ENCODE peak calls at places on chromosome 22, in seven cellular contexts. G is stimulated activated CD8-positive, alpha-beta memory T cell treated with anti-CD3 and anti-CD28 coated beads, Interleukin-2, amount 100 ng/mL, for 1 hour; Y is left cardiac atrium; U is substantia nigra; R is ELR; O is nephron progenitor cell; M is NCI-H2081. N is an unnamed sample.
A peak's percentile ranks its signal among the peaks of the same experiment; 100 is the strongest.

GRCh38 chr22:47446331-47446730 is 683.9 kb downstream of the TBC1D22A start:
- DNase-seq in R (no peak), U (no peak), M (no peak), O (no peak), Y (no peak), G (no peak), N (no peak)

GRCh38 chr22:21592422-21592821 is 24.9 kb downstream of the UBE2L3 start:
- DNase-seq in O (no peak), R (no peak), Y (no peak), U (no peak), G (no peak), M (no peak), N (no peak)

GRCh38 chr22:50314455-50315288 is 7.2 kb upstream of the PLXNB2 start:
- DNase-seq in R (no peak), M (no peak), O (peak; percentile 59), Y (peak; percentile 54), G (peak; percentile 54), U (no peak), N (peak; percentile 85)

GRCh38 chr22:16975155-16975885 is 32.7 kb downstream of the GAB4 start:
- DNase-seq in O (no peak), R (no peak), G (no peak), M (no peak), U (no peak), Y (no peak), N (no peak)

GRCh38 chr22:25347752-25348102 is 128.3 kb downstream of the CRYBB2 start:
- DNase-seq in G (no peak), R (no peak), M (no peak), Y (no peak), U (no peak), O (no peak), N (no peak)

GRCh38 chr22:35449829-35450689 is 50.1 kb downstream of the MCM5 start:
- DNase-seq in M (no peak), G (no peak), R (no peak), O (no peak), U (no peak), Y (no peak), N (no peak)

GRCh38 chr22:31343235-31344191 is 2.6 kb downstream of the PATZ1 start:
- DNase-seq in M (peak; percentile 62), O (peak; percentile 63), R (peak; percentile 41), U (no peak), Y (peak; percentile 46), G (no peak), N (no peak)

GRCh38 chr22:24157783-24158170 is 23.5 kb upstream of the SUSD2 start:
- DNase-seq in O (no peak), R (peak; percentile 18), M (no peak), G (no peak), Y (no peak), U (no peak), N (no peak)

GRCh38 chr22:48950151-48950915 is 877.3 kb downstream of the BRD1 start:
- DNase-seq in Y (no peak), R (no peak), O (peak; percentile 45), M (no peak), G (no peak), U (no peak), N (no peak)

GRCh38 chr22:47043835-47044721 is 281.6 kb downstream of the TBC1D22A start:
- DNase-seq in R (peak; percentile 30), O (no peak), G (no peak), M (peak; percentile 66), Y (no peak), U (no peak), N (peak; percentile 37)

GRCh38 chr22:23068096-23068831 is 2.1 kb upstream of the GNAZ start:
- DNase-seq in M (no peak), Y (no peak), U (no peak), R (no peak), O (no peak), G (no peak), N (peak; percentile 35)

GRCh38 chr22:39985383-39986045 is 9.2 kb upstream of the FAM83F start:
- DNase-seq in M (no peak), Y (no peak), R (no peak), O (no peak), U (no peak), G (no peak), N (no peak)

N was measured in CD14-positive monocyte.